ENCODE peak calls at places on chromosome 6, in seven cellular contexts. One of them, this sample, is unnamed.

GRCh38 chr6:145139895-145140294 is 595.4 kb downstream of the EPM2A start:
- DNase-seq in activated CD4-positive, alpha-beta T cell treated with anti-CD3 and anti-CD28 coated beads, Interleukin-2, amount 50 U/mL, for 1 hour: no peak
- DNase-seq in astrocyte of the spinal cord: no peak
- DNase-seq in activated T-cell treated with anti-CD3 and anti-CD28 coated beads for 24 hours: no peak
- DNase-seq in stimulated activated CD4-positive, alpha-beta T cell treated with anti-CD3 and anti-CD28 coated beads, Interleukin-1b, Interleukin-23, amount 100 ng/mL, for 48 hours: no peak
- DNase-seq in nucleus accumbens: no peak
- DNase-seq in CMK: no peak
- DNase-seq in this sample: no peak

GRCh38 chr6:134455319-134455718 is 137.4 kb upstream of the SGK1 start:
- DNase-seq in stimulated activated CD4-positive, alpha-beta T cell treated with anti-CD3 and anti-CD28 coated beads, Interleukin-1b, Interleukin-23, amount 100 ng/mL, for 48 hours: no peak
- DNase-seq in activated T-cell treated with anti-CD3 and anti-CD28 coated beads for 24 hours: no peak
- DNase-seq in astrocyte of the spinal cord: no peak
- DNase-seq in activated CD4-positive, alpha-beta T cell treated with anti-CD3 and anti-CD28 coated beads, Interleukin-2, amount 50 U/mL, for 1 hour: no peak
- DNase-seq in nucleus accumbens: no peak
- DNase-seq in CMK: no peak
- DNase-seq in this sample: no peak

GRCh38 chr6:73028124-73028766 is 197.1 kb downstream of the KHDC1L start:
- DNase-seq in nucleus accumbens: no peak
- DNase-seq in astrocyte of the spinal cord: no peak
- DNase-seq in stimulated activated CD4-positive, alpha-beta T cell treated with anti-CD3 and anti-CD28 coated beads, Interleukin-1b, Interleukin-23, amount 100 ng/mL, for 48 hours: no peak
- DNase-seq in activated T-cell treated with anti-CD3 and anti-CD28 coated beads for 24 hours: no peak
- DNase-seq in CMK: no peak
- DNase-seq in activated CD4-positive, alpha-beta T cell treated with anti-CD3 and anti-CD28 coated beads, Interleukin-2, amount 50 U/mL, for 1 hour: no peak
- DNase-seq in this sample: no peak

GRCh38 chr6:163897669-163898068 is 483.2 kb downstream of the QKI start:
- DNase-seq in activated CD4-positive, alpha-beta T cell treated with anti-CD3 and anti-CD28 coated beads, Interleukin-2, amount 50 U/mL, for 1 hour: no peak
- DNase-seq in nucleus accumbens: no peak
- DNase-seq in CMK: no peak
- DNase-seq in astrocyte of the spinal cord: no peak
- DNase-seq in stimulated activated CD4-positive, alpha-beta T cell treated with anti-CD3 and anti-CD28 coated beads, Interleukin-1b, Interleukin-23, amount 100 ng/mL, for 48 hours: no peak
- DNase-seq in activated T-cell treated with anti-CD3 and anti-CD28 coated beads for 24 hours: no peak
- DNase-seq in this sample: no peak

GRCh38 chr6:74967821-74968220 is 238.0 kb downstream of the COL12A1 start:
- DNase-seq in astrocyte of the spinal cord: no peak
- DNase-seq in activated T-cell treated with anti-CD3 and anti-CD28 coated beads for 24 hours: no peak
- DNase-seq in stimulated activated CD4-positive, alpha-beta T cell treated with anti-CD3 and anti-CD28 coated beads, Interleukin-1b, Interleukin-23, amount 100 ng/mL, for 48 hours: no peak
- DNase-seq in nucleus accumbens: no peak
- DNase-seq in CMK: no peak
- DNase-seq in activated CD4-positive, alpha-beta T cell treated with anti-CD3 and anti-CD28 coated beads, Interleukin-2, amount 50 U/mL, for 1 hour: no peak
- DNase-seq in this sample: no peak

GRCh38 chr6:53794073-53794719 is 609 bp upstream of the LRRC1 start:
- DNase-seq in stimulated activated CD4-positive, alpha-beta T cell treated with anti-CD3 and anti-CD28 coated beads, Interleukin-1b, Interleukin-23, amount 100 ng/mL, for 48 hours: peak; percentile 46
- DNase-seq in CMK: no peak
- DNase-seq in astrocyte of the spinal cord: peak; percentile 88
- DNase-seq in activated CD4-positive, alpha-beta T cell treated with anti-CD3 and anti-CD28 coated beads, Interleukin-2, amount 50 U/mL, for 1 hour: peak; percentile 64
- DNase-seq in activated T-cell treated with anti-CD3 and anti-CD28 coated beads for 24 hours: peak; percentile 30
- DNase-seq in nucleus accumbens: peak; percentile 85
- DNase-seq in this sample: peak; percentile 62

GRCh38 chr6:154471609-154472362 is 38.7 kb downstream of the CNKSR3 start:
- DNase-seq in astrocyte of the spinal cord: no peak
- DNase-seq in activated T-cell treated with anti-CD3 and anti-CD28 coated beads for 24 hours: no peak
- DNase-seq in activated CD4-positive, alpha-beta T cell treated with anti-CD3 and anti-CD28 coated beads, Interleukin-2, amount 50 U/mL, for 1 hour: no peak
- DNase-seq in nucleus accumbens: no peak
- DNase-seq in CMK: no peak
- DNase-seq in stimulated activated CD4-positive, alpha-beta T cell treated with anti-CD3 and anti-CD28 coated beads, Interleukin-1b, Interleukin-23, amount 100 ng/mL, for 48 hours: no peak
- DNase-seq in this sample: no peak

GRCh38 chr6:103819509-103819908 is 1040.2 kb downstream of the HACE1 start:
- DNase-seq in activated CD4-positive, alpha-beta T cell treated with anti-CD3 and anti-CD28 coated beads, Interleukin-2, amount 50 U/mL, for 1 hour: no peak
- DNase-seq in nucleus accumbens: no peak
- DNase-seq in stimulated activated CD4-positive, alpha-beta T cell treated with anti-CD3 and anti-CD28 coated beads, Interleukin-1b, Interleukin-23, amount 100 ng/mL, for 48 hours: no peak
- DNase-seq in activated T-cell treated with anti-CD3 and anti-CD28 coated beads for 24 hours: no peak
- DNase-seq in CMK: no peak
- DNase-seq in astrocyte of the spinal cord: no peak
- DNase-seq in this sample: no peak

GRCh38 chr6:12069891-12070529 is 57.9 kb downstream of the HIVEP1 start:
- DNase-seq in nucleus accumbens: no peak
- DNase-seq in CMK: no peak
- DNase-seq in astrocyte of the spinal cord: no peak
- DNase-seq in stimulated activated CD4-positive, alpha-beta T cell treated with anti-CD3 and anti-CD28 coated beads, Interleukin-1b, Interleukin-23, amount 100 ng/mL, for 48 hours: no peak
- DNase-seq in activated T-cell treated with anti-CD3 and anti-CD28 coated beads for 24 hours: no peak
- DNase-seq in activated CD4-positive, alpha-beta T cell treated with anti-CD3 and anti-CD28 coated beads, Interleukin-2, amount 50 U/mL, for 1 hour: no peak
- DNase-seq in this sample: no peak

GRCh38 chr6:154080434-154081189 is 41.6 kb downstream of the OPRM1 start:
- DNase-seq in activated CD4-positive, alpha-beta T cell treated with anti-CD3 and anti-CD28 coated beads, Interleukin-2, amount 50 U/mL, for 1 hour: no peak
- DNase-seq in CMK: no peak
- DNase-seq in activated T-cell treated with anti-CD3 and anti-CD28 coated beads for 24 hours: no peak
- DNase-seq in nucleus accumbens: no peak
- DNase-seq in astrocyte of the spinal cord: no peak
- DNase-seq in stimulated activated CD4-positive, alpha-beta T cell treated with anti-CD3 and anti-CD28 coated beads, Interleukin-1b, Interleukin-23, amount 100 ng/mL, for 48 hours: no peak
- DNase-seq in this sample: no peak

GRCh38 chr6:145310116-145310515 is 425.2 kb downstream of the EPM2A start:
- DNase-seq in CMK: no peak
- DNase-seq in astrocyte of the spinal cord: peak; percentile 8
- DNase-seq in nucleus accumbens: no peak
- DNase-seq in activated T-cell treated with anti-CD3 and anti-CD28 coated beads for 24 hours: no peak
- DNase-seq in activated CD4-positive, alpha-beta T cell treated with anti-CD3 and anti-CD28 coated beads, Interleukin-2, amount 50 U/mL, for 1 hour: no peak
- DNase-seq in stimulated activated CD4-positive, alpha-beta T cell treated with anti-CD3 and anti-CD28 coated beads, Interleukin-1b, Interleukin-23, amount 100 ng/mL, for 48 hours: no peak
- DNase-seq in this sample: no peak

GRCh38 chr6:35305117-35305516 is 7.5 kb downstream of the DEF6 start:
- DNase-seq in stimulated activated CD4-positive, alpha-beta T cell treated with anti-CD3 and anti-CD28 coated beads, Interleukin-1b, Interleukin-23, amount 100 ng/mL, for 48 hours: peak; percentile 46
- DNase-seq in astrocyte of the spinal cord: no peak
- DNase-seq in activated T-cell treated with anti-CD3 and anti-CD28 coated beads for 24 hours: no peak
- DNase-seq in activated CD4-positive, alpha-beta T cell treated with anti-CD3 and anti-CD28 coated beads, Interleukin-2, amount 50 U/mL, for 1 hour: no peak
- DNase-seq in CMK: no peak
- DNase-seq in nucleus accumbens: no peak
- DNase-seq in this sample: peak; percentile 46

GRCh38 chr6:7389162-7389450 is 436 bp downstream of the CAGE1 start:
- DNase-seq in activated T-cell treated with anti-CD3 and anti-CD28 coated beads for 24 hours: no peak
- DNase-seq in CMK: no peak
- DNase-seq in stimulated activated CD4-positive, alpha-beta T cell treated with anti-CD3 and anti-CD28 coated beads, Interleukin-1b, Interleukin-23, amount 100 ng/mL, for 48 hours: no peak
- DNase-seq in nucleus accumbens: no peak
- DNase-seq in activated CD4-positive, alpha-beta T cell treated with anti-CD3 and anti-CD28 coated beads, Interleukin-2, amount 50 U/mL, for 1 hour: no peak
- DNase-seq in astrocyte of the spinal cord: no peak
- DNase-seq in this sample: no peak

GRCh38 chr6:3690506-3690905 is 61.0 kb downstream of the PXDC1 start:
- DNase-seq in CMK: no peak
- DNase-seq in stimulated activated CD4-positive, alpha-beta T cell treated with anti-CD3 and anti-CD28 coated beads, Interleukin-1b, Interleukin-23, amount 100 ng/mL, for 48 hours: no peak
- DNase-seq in astrocyte of the spinal cord: no peak
- DNase-seq in nucleus accumbens: no peak
- DNase-seq in activated CD4-positive, alpha-beta T cell treated with anti-CD3 and anti-CD28 coated beads, Interleukin-2, amount 50 U/mL, for 1 hour: no peak
- DNase-seq in activated T-cell treated with anti-CD3 and anti-CD28 coated beads for 24 hours: no peak
- DNase-seq in this sample: no peak

GRCh38 chr6:89501239-89501638 is 68.3 kb downstream of the ANKRD6 start:
- DNase-seq in stimulated activated CD4-positive, alpha-beta T cell treated with anti-CD3 and anti-CD28 coated beads, Interleukin-1b, Interleukin-23, amount 100 ng/mL, for 48 hours: no peak
- DNase-seq in nucleus accumbens: no peak
- DNase-seq in astrocyte of the spinal cord: no peak
- DNase-seq in CMK: no peak
- DNase-seq in activated T-cell treated with anti-CD3 and anti-CD28 coated beads for 24 hours: no peak
- DNase-seq in activated CD4-positive, alpha-beta T cell treated with anti-CD3 and anti-CD28 coated beads, Interleukin-2, amount 50 U/mL, for 1 hour: no peak
- DNase-seq in this sample: no peak

GRCh38 chr6:10861086-10861485 is 20.8 kb downstream of the GCM2 start:
- DNase-seq in astrocyte of the spinal cord: no peak
- DNase-seq in CMK: no peak
- DNase-seq in nucleus accumbens: no peak
- DNase-seq in activated CD4-positive, alpha-beta T cell treated with anti-CD3 and anti-CD28 coated beads, Interleukin-2, amount 50 U/mL, for 1 hour: no peak
- DNase-seq in activated T-cell treated with anti-CD3 and anti-CD28 coated beads for 24 hours: no peak
- DNase-seq in stimulated activated CD4-positive, alpha-beta T cell treated with anti-CD3 and anti-CD28 coated beads, Interleukin-1b, Interleukin-23, amount 100 ng/mL, for 48 hours: no peak
- DNase-seq in this sample: no peak

GRCh38 chr6:139271056-139271455 is 20.7 kb downstream of the TXLNB start:
- DNase-seq in astrocyte of the spinal cord: peak; percentile 92
- DNase-seq in stimulated activated CD4-positive, alpha-beta T cell treated with anti-CD3 and anti-CD28 coated beads, Interleukin-1b, Interleukin-23, amount 100 ng/mL, for 48 hours: no peak
- DNase-seq in nucleus accumbens: no peak
- DNase-seq in CMK: no peak
- DNase-seq in activated CD4-positive, alpha-beta T cell treated with anti-CD3 and anti-CD28 coated beads, Interleukin-2, amount 50 U/mL, for 1 hour: no peak
- DNase-seq in activated T-cell treated with anti-CD3 and anti-CD28 coated beads for 24 hours: no peak
- DNase-seq in this sample: no peak

GRCh38 chr6:28587011-28587745 is 61.5 kb downstream of the GPX5 start:
- DNase-seq in CMK: no peak
- DNase-seq in nucleus accumbens: no peak
- DNase-seq in activated T-cell treated with anti-CD3 and anti-CD28 coated beads for 24 hours: peak; percentile 64
- DNase-seq in activated CD4-positive, alpha-beta T cell treated with anti-CD3 and anti-CD28 coated beads, Interleukin-2, amount 50 U/mL, for 1 hour: peak; percentile 49
- DNase-seq in astrocyte of the spinal cord: peak; percentile 61
- DNase-seq in stimulated activated CD4-positive, alpha-beta T cell treated with anti-CD3 and anti-CD28 coated beads, Interleukin-1b, Interleukin-23, amount 100 ng/mL, for 48 hours: peak; percentile 80
- DNase-seq in this sample: peak; percentile 70

GRCh38 chr6:83615025-83615999 is 93.6 kb downstream of the SNAP91 start:
- DNase-seq in nucleus accumbens: no peak
- DNase-seq in astrocyte of the spinal cord: peak; percentile 46
- DNase-seq in activated CD4-positive, alpha-beta T cell treated with anti-CD3 and anti-CD28 coated beads, Interleukin-2, amount 50 U/mL, for 1 hour: no peak
- DNase-seq in activated T-cell treated with anti-CD3 and anti-CD28 coated beads for 24 hours: no peak
- DNase-seq in CMK: no peak
- DNase-seq in stimulated activated CD4-positive, alpha-beta T cell treated with anti-CD3 and anti-CD28 coated beads, Interleukin-1b, Interleukin-23, amount 100 ng/mL, for 48 hours: no peak
- DNase-seq in this sample: peak; percentile 5

GRCh38 chr6:152765331-152765730 is 14.7 kb downstream of the VIP start:
- DNase-seq in stimulated activated CD4-positive, alpha-beta T cell treated with anti-CD3 and anti-CD28 coated beads, Interleukin-1b, Interleukin-23, amount 100 ng/mL, for 48 hours: no peak
- DNase-seq in nucleus accumbens: no peak
- DNase-seq in activated CD4-positive, alpha-beta T cell treated with anti-CD3 and anti-CD28 coated beads, Interleukin-2, amount 50 U/mL, for 1 hour: no peak
- DNase-seq in CMK: no peak
- DNase-seq in activated T-cell treated with anti-CD3 and anti-CD28 coated beads for 24 hours: no peak
- DNase-seq in astrocyte of the spinal cord: no peak
- DNase-seq in this sample: no peak

GRCh38 chr6:126015869-126016268 is 29.5 kb downstream of the TRMT11 start:
- DNase-seq in activated T-cell treated with anti-CD3 and anti-CD28 coated beads for 24 hours: no peak
- DNase-seq in activated CD4-positive, alpha-beta T cell treated with anti-CD3 and anti-CD28 coated beads, Interleukin-2, amount 50 U/mL, for 1 hour: no peak
- DNase-seq in astrocyte of the spinal cord: peak; percentile 19
- DNase-seq in stimulated activated CD4-positive, alpha-beta T cell treated with anti-CD3 and anti-CD28 coated beads, Interleukin-1b, Interleukin-23, amount 100 ng/mL, for 48 hours: no peak
- DNase-seq in nucleus accumbens: no peak
- DNase-seq in CMK: no peak
- DNase-seq in this sample: no peak

GRCh38 chr6:119349341-119350201 is at the start of gene MAN1A1:
- DNase-seq in stimulated activated CD4-positive, alpha-beta T cell treated with anti-CD3 and anti-CD28 coated beads, Interleukin-1b, Interleukin-23, amount 100 ng/mL, for 48 hours: peak; percentile 87
- DNase-seq in astrocyte of the spinal cord: peak; percentile 86
- DNase-seq in CMK: peak; percentile 49
- DNase-seq in nucleus accumbens: peak; percentile 26
- DNase-seq in activated CD4-positive, alpha-beta T cell treated with anti-CD3 and anti-CD28 coated beads, Interleukin-2, amount 50 U/mL, for 1 hour: peak; percentile 84
- DNase-seq in activated T-cell treated with anti-CD3 and anti-CD28 coated beads for 24 hours: peak; percentile 84
- DNase-seq in this sample: peak; percentile 89

GRCh38 chr6:54892831-54893230 is 46.3 kb downstream of the FAM83B start:
- DNase-seq in nucleus accumbens: no peak
- DNase-seq in CMK: no peak
- DNase-seq in stimulated activated CD4-positive, alpha-beta T cell treated with anti-CD3 and anti-CD28 coated beads, Interleukin-1b, Interleukin-23, amount 100 ng/mL, for 48 hours: no peak
- DNase-seq in astrocyte of the spinal cord: peak; percentile 67
- DNase-seq in activated T-cell treated with anti-CD3 and anti-CD28 coated beads for 24 hours: no peak
- DNase-seq in activated CD4-positive, alpha-beta T cell treated with anti-CD3 and anti-CD28 coated beads, Interleukin-2, amount 50 U/mL, for 1 hour: no peak
- DNase-seq in this sample: no peak

GRCh38 chr6:155439376-155439775 is 16.3 kb downstream of the NOX3 start:
- DNase-seq in astrocyte of the spinal cord: no peak
- DNase-seq in stimulated activated CD4-positive, alpha-beta T cell treated with anti-CD3 and anti-CD28 coated beads, Interleukin-1b, Interleukin-23, amount 100 ng/mL, for 48 hours: no peak
- DNase-seq in nucleus accumbens: no peak
- DNase-seq in CMK: no peak
- DNase-seq in activated CD4-positive, alpha-beta T cell treated with anti-CD3 and anti-CD28 coated beads, Interleukin-2, amount 50 U/mL, for 1 hour: no peak
- DNase-seq in activated T-cell treated with anti-CD3 and anti-CD28 coated beads for 24 hours: no peak
- DNase-seq in this sample: no peak

GRCh38 chr6:140269766-140270165 is 895.3 kb upstream of the CITED2 start:
- DNase-seq in stimulated activated CD4-positive, alpha-beta T cell treated with anti-CD3 and anti-CD28 coated beads, Interleukin-1b, Interleukin-23, amount 100 ng/mL, for 48 hours: no peak
- DNase-seq in activated CD4-positive, alpha-beta T cell treated with anti-CD3 and anti-CD28 coated beads, Interleukin-2, amount 50 U/mL, for 1 hour: no peak
- DNase-seq in astrocyte of the spinal cord: peak; percentile 19
- DNase-seq in activated T-cell treated with anti-CD3 and anti-CD28 coated beads for 24 hours: no peak
- DNase-seq in CMK: no peak
- DNase-seq in nucleus accumbens: no peak
- DNase-seq in this sample: no peak

GRCh38 chr6:105974981-105975380 is 111.2 kb upstream of the PRDM1 start:
- DNase-seq in CMK: no peak
- DNase-seq in nucleus accumbens: no peak
- DNase-seq in astrocyte of the spinal cord: no peak
- DNase-seq in stimulated activated CD4-positive, alpha-beta T cell treated with anti-CD3 and anti-CD28 coated beads, Interleukin-1b, Interleukin-23, amount 100 ng/mL, for 48 hours: no peak
- DNase-seq in activated T-cell treated with anti-CD3 and anti-CD28 coated beads for 24 hours: no peak
- DNase-seq in activated CD4-positive, alpha-beta T cell treated with anti-CD3 and anti-CD28 coated beads, Interleukin-2, amount 50 U/mL, for 1 hour: no peak
- DNase-seq in this sample: no peak

This sample was measured in activated CD8-positive, alpha-beta T cell treated with anti-CD3 and anti-CD28 coated beads for 36 hours.